ENCODE peak calls at places on chromosomes 7 and 10, in nine cellular contexts. K is aorta; C is PC-9; W is IMR-90; U is heart right ventricle; R is naive thymus-derived CD4-positive, alpha-beta T cell; I is transverse colon; A is OCI-LY7; S is left lung. D is an unnamed sample.

GRCh38 chr7:158300427-158300826 is 287.2 kb downstream of the PTPRN2 start:
- DNase-seq in K (no peak), C (no peak), W (no peak), U (no peak), R (no peak), I (no peak), A (no peak), S (no peak), D (no peak)

GRCh38 chr7:85474234-85474633 is 287.4 kb upstream of the SEMA3D start:
- DNase-seq in K (no peak), C (no peak), W (peak; percentile 50), U (no peak), R (no peak), I (no peak), A (no peak), S (no peak), D (no peak)

GRCh38 chr10:47435081-47435480 is 48.8 kb downstream of the ANXA8 start:
- DNase-seq in K (no peak), C (no peak), W (no peak), U (no peak), R (no peak), I (no peak), A (no peak), S (no peak), D (no peak)

GRCh38 chr7:75925717-75926435 is 10.9 kb downstream of the POR start:
- DNase-seq in K (no peak), C (no peak), W (no peak), U (peak; percentile 31), R (no peak), I (no peak), A (no peak), S (no peak), D (no peak)

GRCh38 chr7:94431620-94432295 is 37.1 kb downstream of the COL1A2 start:
- DNase-seq in K (no peak), C (no peak), W (peak; percentile 86), U (no peak), R (no peak), I (no peak), A (no peak), S (no peak), D (no peak)

GRCh38 chr10:45557275-45557905 is 115.2 kb downstream of the ZFAND4 start:
- DNase-seq in K (no peak), C (no peak), W (no peak), U (no peak), R (no peak), I (no peak), A (peak; percentile 63), S (no peak), D (no peak)

GRCh38 chr10:50453940-50454339 is 169.8 kb downstream of the SGMS1 start:
- DNase-seq in K (no peak), C (no peak), W (no peak), U (no peak), R (no peak), I (no peak), A (no peak), S (no peak), D (no peak)

GRCh38 chr7:154559454-154559853 is 443.5 kb downstream of the PAXIP1 start:
- DNase-seq in K (no peak), C (no peak), W (no peak), U (no peak), R (no peak), I (no peak), A (no peak), S (no peak), D (no peak)

GRCh38 chr7:1234794-1235500 is 2.3 kb downstream of the UNCX start:
- DNase-seq in K (no peak), C (no peak), W (no peak), U (no peak), R (no peak), I (no peak), A (no peak), S (no peak), D (no peak)

GRCh38 chr10:124063736-124064135 is 29.7 kb downstream of the CHST15 start:
- DNase-seq in K (peak; percentile 44), C (no peak), W (peak; percentile 5), U (no peak), R (peak; percentile 14), I (peak; percentile 47), A (peak; percentile 74), S (peak; percentile 65), D (no peak)

GRCh38 chr7:151142686-151143040 is 24.8 kb downstream of the GBX1 start:
- DNase-seq in K (peak; percentile 57), C (no peak), W (no peak), U (no peak), R (no peak), I (peak; percentile 3), A (no peak), S (no peak), D (no peak)

GRCh38 chr7:77855371-77856083 is 57.0 kb downstream of the PHTF2 start:
- DNase-seq in K (no peak), C (no peak), W (peak; percentile 13), U (peak; percentile 46), R (no peak), I (no peak), A (no peak), S (peak; percentile 46), D (no peak)

GRCh38 chr10:24339387-24339786 is 130.4 kb downstream of the KIAA1217 start:
- DNase-seq in K (no peak), C (no peak), W (no peak), U (no peak), R (no peak), I (no peak), A (no peak), S (no peak), D (no peak)

GRCh38 chr10:24331457-24331856 is 122.5 kb downstream of the KIAA1217 start:
- DNase-seq in K (no peak), C (peak; percentile 73), W (peak; percentile 35), U (peak; percentile 57), R (no peak), I (peak; percentile 72), A (no peak), S (no peak), D (no peak)

GRCh38 chr10:24334279-24334922 is 125.5 kb downstream of the KIAA1217 start:
- DNase-seq in K (no peak), C (no peak), W (no peak), U (no peak), R (no peak), I (no peak), A (no peak), S (no peak), D (no peak)

GRCh38 chr10:24333736-24334135 is 124.8 kb downstream of the KIAA1217 start:
- DNase-seq in K (no peak), C (no peak), W (peak; percentile 63), U (no peak), R (no peak), I (no peak), A (no peak), S (no peak), D (no peak)
- H3K27ac ChIP-seq in K (peak overlapping the region; percentile 25), C (no peak overlapping the region), W (no peak overlapping the region), U (no peak overlapping the region), R (no peak overlapping the region), I (no peak overlapping the region), A (no peak overlapping the region), S (no peak overlapping the region), D (no peak overlapping the region)

GRCh38 chr7:5217851-5218331 is 27.9 kb downstream of the WIPI2 start:
- DNase-seq in K (no peak), C (no peak), W (no peak), U (no peak), R (no peak), I (no peak), A (no peak), S (peak; percentile 29), D (no peak)

GRCh38 chr7:5218564-5219360 is 28.7 kb downstream of the WIPI2 start:
- DNase-seq in K (peak; percentile 39), C (no peak), W (no peak), U (no peak), R (no peak), I (peak; percentile 59), A (peak; percentile 94), S (peak; percentile 40), D (no peak)

GRCh38 chr7:5217396-5217795 is 27.4 kb downstream of the WIPI2 start:
- DNase-seq in K (no peak), C (no peak), W (no peak), U (no peak), R (no peak), I (no peak), A (no peak), S (peak; percentile 6), D (no peak)

GRCh38 chr7:5215313-5215712 is 25.3 kb downstream of the WIPI2 start:
- DNase-seq in K (peak; percentile 73), C (no peak), W (no peak), U (no peak), R (no peak), I (no peak), A (no peak), S (peak; percentile 7), D (no peak)

GRCh38 chr7:5216931-5217330 is 26.9 kb downstream of the WIPI2 start:
- DNase-seq in K (no peak), C (no peak), W (no peak), U (no peak), R (no peak), I (no peak), A (no peak), S (peak; percentile 8), D (no peak)
- H3K36me3 ChIP-seq in K (peaks cover 3% of the 10 kb centered on the region), C (peaks cover 25% of the 10 kb centered on the region), W (peaks cover 61% of the 10 kb centered on the region), U (peaks cover 92% of the 10 kb centered on the region), R (peaks cover 16% of the 10 kb centered on the region), I (peaks cover 40% of the 10 kb centered on the region), A (peaks cover 50% of the 10 kb centered on the region), S (peaks cover 95% of the 10 kb centered on the region), D (peaks cover 61% of the 10 kb centered on the region)

DNA sequence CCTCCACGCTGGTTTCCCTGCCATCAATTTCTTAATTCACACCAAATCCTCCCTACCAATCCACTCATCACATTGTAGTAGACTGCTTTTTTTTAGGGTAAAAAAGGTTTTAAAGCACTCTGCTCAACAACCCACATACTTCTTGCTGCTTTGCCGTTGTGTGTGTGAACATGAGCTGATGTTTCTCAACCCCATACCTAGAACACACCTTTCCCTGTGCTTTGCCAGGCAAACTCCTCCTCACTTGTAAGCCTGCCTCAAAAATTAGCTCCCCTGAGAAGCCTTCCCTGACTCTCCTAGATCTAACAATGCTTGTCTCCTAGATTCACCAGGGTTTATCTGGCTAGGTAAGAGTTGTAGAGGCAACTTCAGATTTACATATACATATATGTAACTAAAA is 119.0 kb upstream of the FAM133B start:
- DNase-seq in K (no peak), C (no peak), W (no peak), U (no peak), R (no peak), I (no peak), A (no peak), S (no peak), D (no peak)
- H3K4me3 ChIP-seq in K (no peak overlapping the region), C (no peak overlapping the region), W (no peak overlapping the region), U (no peak overlapping the region), R (no peak overlapping the region), I (no peak overlapping the region), A (no peak overlapping the region), S (no peak overlapping the region), D (no peak overlapping the region)

DNA sequence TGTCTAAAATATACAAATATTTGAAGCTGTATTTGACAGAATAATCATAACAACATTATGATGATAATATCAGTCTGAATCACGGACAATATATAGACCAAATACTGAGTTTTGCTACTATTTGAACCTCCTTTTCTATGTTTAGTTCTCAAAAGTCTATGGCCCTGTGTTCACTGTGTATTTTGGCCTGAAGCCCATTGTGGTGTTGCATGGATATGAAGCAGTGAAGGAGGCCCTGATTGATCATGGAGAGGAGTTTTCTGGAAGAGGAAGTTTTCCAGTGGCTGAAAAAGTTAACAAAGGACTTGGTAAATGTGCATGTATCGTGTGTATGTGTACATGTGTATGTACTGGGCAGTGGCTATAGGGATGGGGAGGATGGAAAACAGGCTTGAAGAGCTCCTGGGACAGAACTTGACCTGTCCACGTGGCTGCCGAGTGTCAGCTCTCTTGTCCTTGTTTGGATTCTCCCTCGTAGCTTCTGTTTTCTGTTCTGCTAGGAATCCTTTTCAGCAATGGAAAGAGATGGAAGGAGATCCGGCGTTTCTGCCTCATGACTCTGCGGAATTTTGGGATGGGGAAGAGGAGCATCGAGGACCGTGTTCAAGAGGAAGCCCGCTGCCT is 4.2 kb downstream of the CYP2C18 start:
- DNase-seq in K (no peak), C (no peak), W (no peak), U (no peak), R (no peak), I (no peak), A (no peak), S (no peak), D (no peak)
- H3K27ac ChIP-seq in K (no peak overlapping the region), C (no peak overlapping the region), W (no peak overlapping the region), U (no peak overlapping the region), R (no peak overlapping the region), I (no peak overlapping the region), A (no peak overlapping the region), S (no peak overlapping the region), D (no peak overlapping the region)

D was measured in CD4-positive, alpha-beta memory T cell.